ENCODE peak calls at places on chromosomes 13 and 19, in four cellular contexts. J is NB4, N is Caco-2, Y is glutamatergic neuron. R is an unnamed sample.

GRCh38 chr19:19527371-19527656 is 1.4 kb upstream of the YJEFN3 start:
- DNase-seq in J (no peak), Y (no peak), N (no peak), R (no peak)

GRCh38 chr13:75226755-75227435 is 255.1 kb downstream of the TBC1D4 start:
- DNase-seq in N (no peak), Y (no peak), J (peak; percentile 79), R (peak; percentile 60)

GRCh38 chr13:31179241-31179640 is 17.5 kb upstream of the HSPH1 start:
- DNase-seq in Y (no peak), N (no peak), J (no peak), R (no peak)

GRCh38 chr13:50766043-50766442 is 77.4 kb downstream of the DLEU7 start:
- DNase-seq in Y (no peak), J (no peak), N (no peak), R (no peak)

GRCh38 chr13:98026457-98026857 is 73.0 kb downstream of the IPO5 start:
- DNase-seq in J (peak; percentile 27), N (peak; percentile 18), Y (no peak), R (peak; percentile 65)

GRCh38 chr13:29852464-29853054 is 2.1 kb upstream of the UBL3 start:
- DNase-seq in N (no peak), J (no peak), Y (no peak), R (no peak)

GRCh38 chr13:26589754-26590153 is 32.3 kb downstream of the WASF3 start:
- DNase-seq in Y (no peak), N (no peak), J (peak; percentile 3), R (peak; percentile 40)

GRCh38 chr19:4189641-4190040 is 7.2 kb downstream of the ANKRD24 start:
- DNase-seq in J (no peak), N (no peak), Y (no peak), R (no peak)

GRCh38 chr13:29855009-29855408 is 4.6 kb upstream of the UBL3 start:
- DNase-seq in N (no peak), Y (no peak), J (no peak), R (no peak)

DNA sequence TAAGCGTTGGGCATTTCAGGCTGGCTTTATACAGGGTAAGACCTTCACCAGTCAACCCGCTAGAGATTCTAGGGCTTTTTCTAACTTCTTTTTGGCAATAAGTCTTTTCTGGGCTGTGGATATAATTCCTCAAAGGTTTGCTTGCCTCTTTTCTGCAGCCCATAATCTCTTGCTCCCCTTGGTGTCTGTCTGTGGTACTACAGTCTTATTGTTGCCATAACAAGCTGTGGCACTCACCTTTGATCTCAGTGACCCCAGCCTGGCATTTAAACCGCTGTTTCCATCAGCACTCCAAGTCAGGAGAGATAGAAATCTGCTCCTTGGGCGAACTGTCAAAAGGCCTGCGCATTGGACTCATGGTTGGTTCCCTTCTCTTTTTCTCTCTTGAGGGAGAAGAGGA is 14.5 kb upstream of the MPHOSPH8 start:
- DNase-seq in Y (no peak), N (peak; percentile 68), J (peak; percentile 53), R (peak; percentile 56)
- TF ChIP-seq CTCF in Y (peak; percentile 50), N (peak; percentile 67), J (peak; percentile 65), R (peak; percentile 87)

GRCh38 chr13:110528371-110528770 is 33.2 kb downstream of the RAB20 start:
- DNase-seq in N (no peak), J (peak; percentile 78), Y (no peak), R (peak; percentile 98)

GRCh38 chr13:110524484-110525254 is 36.9 kb downstream of the RAB20 start:
- DNase-seq in J (peak; percentile 87), N (no peak), Y (no peak), R (peak; percentile 26)

GRCh38 chr13:110523180-110523579 is 38.3 kb downstream of the RAB20 start:
- DNase-seq in J (peak; percentile 44), N (no peak), Y (no peak), R (no peak)

GRCh38 chr13:110523838-110524237 is 37.7 kb downstream of the RAB20 start:
- DNase-seq in N (no peak), J (no peak), Y (no peak), R (no peak)

GRCh38 chr13:110525328-110526319 is 35.9 kb downstream of the RAB20 start:
- DNase-seq in N (no peak), Y (no peak), J (no peak), R (no peak)
- TF ChIP-seq CTCF in N (no peak), Y (no peak), J (no peak), R (no peak)

GRCh38 chr19:47507924-47508553 is 6.8 kb downstream of the NAPA start:
- DNase-seq in Y (no peak), N (no peak), J (no peak), R (no peak)
- TF ChIP-seq CTCF in Y (no peak), N (no peak), J (no peak), R (no peak)

GRCh38 chr13:77274126-77274525 is 52.8 kb downstream of the MYCBP2 start:
- DNase-seq in Y (no peak), N (no peak), J (no peak), R (no peak)
- TF ChIP-seq CTCF in Y (no peak), N (no peak), J (no peak), R (no peak)

GRCh38 chr13:59176775-59177174 is 987.0 kb downstream of the DIAPH3 start:
- DNase-seq in Y (no peak), N (peak; percentile 12), J (peak; percentile 30), R (no peak)

GRCh38 chr13:59182241-59182640 is 981.5 kb downstream of the DIAPH3 start:
- DNase-seq in Y (no peak), J (no peak), N (no peak), R (no peak)

DNA sequence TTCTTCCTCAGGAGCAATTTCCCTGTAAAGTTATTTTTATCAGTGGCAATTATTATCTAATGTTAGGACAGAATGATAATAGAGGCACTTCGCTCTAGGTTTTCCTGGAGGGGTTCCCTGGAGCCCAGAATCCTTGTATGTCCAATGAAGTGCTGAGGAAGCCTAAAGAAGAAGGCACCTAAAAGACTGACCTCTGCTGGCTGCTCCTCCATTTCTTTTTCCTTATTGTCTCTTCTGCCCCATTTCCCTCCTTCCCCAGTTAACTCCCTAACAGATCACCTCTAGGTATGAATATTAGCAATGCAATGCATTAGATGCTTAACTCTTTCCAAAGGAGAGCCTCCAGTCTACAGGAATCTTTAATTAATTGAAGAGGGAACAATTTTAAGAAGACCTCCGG is 985.4 kb downstream of the DIAPH3 start:
- DNase-seq in N (no peak), J (no peak), Y (no peak), R (no peak)
- TF ChIP-seq CTCF in N (peak; percentile 36), J (peak; percentile 16), Y (no peak), R (no peak)

GRCh38 chr13:78247362-78247761 is 328.7 kb upstream of the EDNRB start:
- DNase-seq in Y (no peak), J (no peak), N (no peak), R (no peak)
- TF ChIP-seq CTCF in Y (no peak), J (no peak), N (no peak), R (no peak)

GRCh38 chr13:32243695-32244094 is 71.5 kb downstream of the ZAR1L start:
- DNase-seq in N (no peak), J (no peak), Y (no peak), R (no peak)

GRCh38 chr13:32248789-32249188 is 66.4 kb downstream of the ZAR1L start:
- DNase-seq in Y (no peak), J (peak; percentile 46), N (no peak), R (no peak)

GRCh38 chr13:32247887-32248286 is 67.3 kb downstream of the ZAR1L start:
- DNase-seq in J (no peak), N (no peak), Y (no peak), R (no peak)

GRCh38 chr13:32246468-32246867 is 68.7 kb downstream of the ZAR1L start:
- DNase-seq in Y (peak; percentile 73), J (peak; percentile 88), N (peak; percentile 85), R (peak; percentile 67)

DNA sequence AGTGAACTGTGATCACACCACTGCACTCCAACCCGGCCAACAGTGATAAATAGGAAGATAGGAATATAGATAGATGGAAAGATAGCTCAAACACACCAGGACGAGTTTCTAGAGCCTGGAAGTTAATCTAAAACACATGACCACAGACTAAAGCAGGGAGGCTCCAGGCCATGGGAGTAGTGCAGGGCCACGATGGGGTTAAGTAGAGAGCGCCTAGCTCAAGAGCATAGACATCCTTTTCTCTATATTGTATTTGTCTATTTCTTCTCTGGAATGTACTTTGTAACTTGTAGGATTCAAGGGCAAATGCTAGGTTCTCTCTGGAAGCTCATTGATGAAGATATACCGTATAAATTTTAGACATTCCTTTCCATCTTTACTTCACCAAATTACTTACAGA is 69.6 kb downstream of the ZAR1L start:
- DNase-seq in N (no peak), Y (no peak), J (no peak), R (no peak)
- TF ChIP-seq CTCF in N (no peak), Y (no peak), J (no peak), R (no peak)

GRCh38 chr19:49524812-49525455 is 2.9 kb upstream of the RCN3 start:
- DNase-seq in J (no peak), N (no peak), Y (no peak), R (no peak)
- TF ChIP-seq CTCF in J (no peak), N (no peak), Y (no peak), R (no peak)

GRCh38 chr19:15194938-15195337 is 5.9 kb downstream of the NOTCH3 start:
- DNase-seq in N (no peak), J (no peak), Y (no peak), R (peak; percentile 28)

GRCh38 chr19:15195987-15196682 is 4.7 kb downstream of the NOTCH3 start:
- DNase-seq in N (peak; percentile 98), J (no peak), Y (no peak), R (peak; percentile 13)

GRCh38 chr19:15196683-15197005 is 4.2 kb downstream of the NOTCH3 start:
- DNase-seq in J (no peak), N (no peak), Y (no peak), R (no peak)

GRCh38 chr19:15197275-15198005 is 3.4 kb downstream of the NOTCH3 start:
- DNase-seq in J (peak; percentile 62), Y (no peak), N (no peak), R (peak; percentile 36)

DNA sequence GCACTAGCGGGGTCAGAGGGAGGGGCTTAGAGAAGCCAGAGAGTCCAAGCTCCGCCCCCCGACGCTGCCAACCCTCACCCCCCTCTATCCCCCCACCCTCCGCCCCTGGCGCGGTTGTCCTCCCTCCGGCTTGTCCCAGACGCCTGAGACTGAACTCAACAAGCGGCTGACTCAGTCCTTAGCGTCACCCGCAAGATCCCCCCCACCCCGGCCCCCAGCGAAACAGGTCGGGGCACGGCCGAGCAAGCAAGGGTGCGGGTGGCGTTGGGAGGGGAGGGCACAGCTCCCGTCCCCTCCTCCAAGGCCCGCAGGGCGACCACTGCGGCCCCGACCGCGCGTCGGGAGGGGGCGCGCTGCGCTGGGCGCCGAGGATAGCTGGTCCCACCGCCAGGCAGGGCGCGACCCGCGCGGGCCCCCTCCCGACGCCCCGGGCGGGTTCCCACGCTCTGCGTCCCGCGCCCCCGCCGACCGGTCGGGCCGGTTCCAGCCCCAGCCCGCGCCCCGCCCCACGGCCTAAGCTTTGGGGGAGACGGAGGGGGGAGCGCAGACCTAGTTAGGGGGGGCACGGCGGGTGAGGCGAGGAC is 5.3 kb downstream of the NOTCH3 start:
- DNase-seq in N (peak; percentile 84), J (peak; percentile 55), Y (peak; percentile 74), R (peak; percentile 65)
- TF ChIP-seq CTCF in N (peak; percentile 23), J (no peak), Y (no peak), R (no peak)

GRCh38 chr19:6925801-6926751 is 38.7 kb downstream of the ADGRE1 start:
- DNase-seq in Y (no peak), J (peak; percentile 11), N (no peak), R (no peak)
- TF ChIP-seq CTCF in Y (no peak), J (peak; percentile 19), N (no peak), R (no peak)

R was measured in fibroblast of villous mesenchyme.